ENCODE peak calls at places on chromosomes 4 and X, in seven cellular contexts. W, S, G, N, P, H and R are unnamed samples.
A peak's percentile ranks its signal among the peaks of the same experiment; 100 is the strongest.

GRCh38 chr4:87499415-87500106 is 29.6 kb downstream of the SPARCL1 start:
- DNase-seq in W (no peak), S (no peak), G (no peak), N (no peak), P (no peak), H (no peak), R (no peak)

GRCh38 chr4:7910721-7911015 is 29.0 kb downstream of the AFAP1 start:
- DNase-seq in W (no peak), S (no peak), G (no peak), N (no peak), P (no peak), H (no peak), R (no peak)

GRCh38 chr4:99885063-99885664 is 9.1 kb downstream of the LAMTOR3 start:
- DNase-seq in W (peak; percentile 41), S (peak; percentile 54), G (no peak), N (peak; percentile 34), P (peak; percentile 66), H (peak; percentile 34), R (no peak)

GRCh38 chr4:7842384-7843279 is 97.0 kb downstream of the AFAP1 start:
- DNase-seq in W (peak; percentile 97), S (peak; percentile 98), G (peak; percentile 88), N (peak; percentile 92), P (no peak), H (peak; percentile 100), R (no peak)

GRCh38 chr4:98557497-98557896 is 100.9 kb downstream of the TSPAN5 start:
- DNase-seq in W (peak; percentile 80), S (peak; percentile 79), G (no peak), N (peak; percentile 8), P (no peak), H (peak; percentile 79), R (no peak)

GRCh38 chrX:150223176-150224015 is 139.7 kb upstream of the MAMLD1 start:
- DNase-seq in W (no peak), S (no peak), G (peak; percentile 7), N (no peak), P (no peak), H (no peak), R (no peak)

GRCh38 chr4:99710681-99711345 is 53.2 kb upstream of the C4orf54 start:
- DNase-seq in W (peak; percentile 97), S (no peak), G (no peak), N (peak; percentile 95), P (no peak), H (no peak), R (no peak)

GRCh38 chr4:176654565-176655216 is 138.0 kb downstream of the VEGFC start:
- DNase-seq in W (no peak), S (no peak), G (no peak), N (no peak), P (no peak), H (peak; percentile 26), R (no peak)

GRCh38 chrX:41478397-41478911 is 31.3 kb downstream of the NYX start:
- DNase-seq in W (no peak), S (no peak), G (no peak), N (no peak), P (no peak), H (no peak), R (no peak)

GRCh38 chr4:143248827-143249226 is 64.1 kb downstream of the USP38 start:
- DNase-seq in W (no peak), S (no peak), G (no peak), N (no peak), P (no peak), H (no peak), R (no peak)

GRCh38 chrX:68179355-68179754 is 253.9 kb downstream of the OPHN1 start:
- DNase-seq in W (no peak), S (no peak), G (no peak), N (no peak), P (no peak), H (no peak), R (no peak)

GRCh38 chrX:134718329-134719317 is 60.4 kb upstream of the PLAC1 start:
- DNase-seq in W (peak; percentile 87), S (peak; percentile 91), G (no peak), N (peak; percentile 81), P (peak; percentile 7), H (peak; percentile 95), R (no peak)

GRCh38 chr4:173878701-173879100 is 348.7 kb upstream of the HAND2 start:
- DNase-seq in W (no peak), S (peak; percentile 15), G (peak; percentile 78), N (no peak), P (no peak), H (peak; percentile 51), R (no peak)

GRCh38 chr4:59455751-59456150 is 1744.4 kb upstream of the ADGRL3 start:
- DNase-seq in W (no peak), S (peak; percentile 62), G (no peak), N (no peak), P (no peak), H (no peak), R (no peak)

GRCh38 chr4:77817304-77818076 is 1.7 kb downstream of the CNOT6L start:
- DNase-seq in W (peak; percentile 41), S (no peak), G (no peak), N (peak; percentile 56), P (peak; percentile 73), H (peak; percentile 43), R (no peak)

GRCh38 chrX:19595036-19595435 is 79.7 kb upstream of the MAP3K15 start:
- DNase-seq in W (no peak), S (peak; percentile 39), G (no peak), N (no peak), P (no peak), H (no peak), R (no peak)

GRCh38 chrX:32408389-32408788 is 803.0 kb downstream of the DMD start:
- DNase-seq in W (peak; percentile 0), S (peak; percentile 4), G (no peak), N (no peak), P (peak; percentile 62), H (no peak), R (no peak)

GRCh38 chr4:92012899-92013867 is 290.6 kb upstream of the GRID2 start:
- DNase-seq in W (no peak), S (no peak), G (no peak), N (no peak), P (no peak), H (no peak), R (no peak)

GRCh38 chr4:174212061-174212460 is 71.4 kb downstream of the FBXO8 start:
- DNase-seq in W (no peak), S (no peak), G (no peak), N (no peak), P (no peak), H (no peak), R (no peak)

GRCh38 chrX:1941291-1941690 is 326.4 kb downstream of the ASMT start:
- DNase-seq in W (no peak), S (no peak), G (no peak), N (no peak), P (no peak), H (no peak), R (no peak)

GRCh38 chr4:184437988-184438774 is 36.2 kb downstream of the IRF2 start:
- DNase-seq in W (no peak), S (no peak), G (no peak), N (no peak), P (peak; percentile 37), H (no peak), R (no peak)

GRCh38 chr4:19034089-19034488 is 1012.5 kb upstream of the LCORL start:
- DNase-seq in W (no peak), S (no peak), G (no peak), N (no peak), P (no peak), H (peak; percentile 21), R (no peak)

GRCh38 chr4:122688529-122688928 is 44.0 kb upstream of the BBS12 start:
- DNase-seq in W (no peak), S (no peak), G (no peak), N (no peak), P (no peak), H (peak; percentile 17), R (no peak)

GRCh38 chr4:120760047-120760446 is 162.5 kb downstream of the PRDM5 start:
- DNase-seq in W (no peak), S (no peak), G (no peak), N (no peak), P (no peak), H (peak; percentile 20), R (no peak)

GRCh38 chr4:56360071-56360470 is 27.2 kb downstream of the AASDH start:
- DNase-seq in W (peak; percentile 3), S (peak; percentile 34), G (no peak), N (no peak), P (no peak), H (peak; percentile 16), R (no peak)
- TF ChIP-seq CTCF in W (no peak), S (no peak), G (no peak), N (no peak), P (no peak), H (no peak), R (no peak)

DNA sequence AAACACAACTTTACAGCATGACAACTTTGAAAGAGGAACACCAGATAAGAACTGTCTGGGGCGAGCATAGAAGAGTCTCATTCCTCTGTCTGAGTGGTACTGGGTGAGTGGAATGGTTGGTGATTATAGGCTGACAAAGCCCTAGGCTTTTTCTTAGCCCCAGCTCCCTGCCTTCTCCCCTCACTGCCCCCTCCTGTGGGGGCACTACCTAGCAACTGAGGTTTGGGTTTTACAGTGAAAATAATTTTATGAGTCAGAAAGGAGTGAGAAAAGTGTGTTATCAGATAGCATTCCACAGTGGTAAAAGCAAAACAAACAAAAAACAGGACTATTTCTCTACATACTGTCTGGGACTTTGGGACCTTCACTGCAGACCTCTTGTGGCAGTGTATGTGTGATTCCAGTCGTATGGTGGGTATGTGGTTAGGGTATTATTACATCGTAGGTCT is 10.5 kb upstream of the TMEM165 start:
- DNase-seq in W (no peak), S (no peak), G (no peak), N (no peak), P (no peak), H (peak; percentile 55), R (no peak)
- TF ChIP-seq CTCF in W (no peak), S (no peak), G (no peak), N (no peak), P (no peak), H (no peak), R (no peak)

GRCh38 chr4:103994059-103994458 is 274.3 kb upstream of the TACR3 start:
- DNase-seq in W (peak; percentile 38), S (peak; percentile 1), G (no peak), N (peak; percentile 18), P (no peak), H (no peak), R (no peak)
- TF ChIP-seq CTCF in W (peak; percentile 28), S (no peak), G (no peak), N (peak; percentile 39), P (peak; percentile 51), H (no peak), R (no peak)

DNA sequence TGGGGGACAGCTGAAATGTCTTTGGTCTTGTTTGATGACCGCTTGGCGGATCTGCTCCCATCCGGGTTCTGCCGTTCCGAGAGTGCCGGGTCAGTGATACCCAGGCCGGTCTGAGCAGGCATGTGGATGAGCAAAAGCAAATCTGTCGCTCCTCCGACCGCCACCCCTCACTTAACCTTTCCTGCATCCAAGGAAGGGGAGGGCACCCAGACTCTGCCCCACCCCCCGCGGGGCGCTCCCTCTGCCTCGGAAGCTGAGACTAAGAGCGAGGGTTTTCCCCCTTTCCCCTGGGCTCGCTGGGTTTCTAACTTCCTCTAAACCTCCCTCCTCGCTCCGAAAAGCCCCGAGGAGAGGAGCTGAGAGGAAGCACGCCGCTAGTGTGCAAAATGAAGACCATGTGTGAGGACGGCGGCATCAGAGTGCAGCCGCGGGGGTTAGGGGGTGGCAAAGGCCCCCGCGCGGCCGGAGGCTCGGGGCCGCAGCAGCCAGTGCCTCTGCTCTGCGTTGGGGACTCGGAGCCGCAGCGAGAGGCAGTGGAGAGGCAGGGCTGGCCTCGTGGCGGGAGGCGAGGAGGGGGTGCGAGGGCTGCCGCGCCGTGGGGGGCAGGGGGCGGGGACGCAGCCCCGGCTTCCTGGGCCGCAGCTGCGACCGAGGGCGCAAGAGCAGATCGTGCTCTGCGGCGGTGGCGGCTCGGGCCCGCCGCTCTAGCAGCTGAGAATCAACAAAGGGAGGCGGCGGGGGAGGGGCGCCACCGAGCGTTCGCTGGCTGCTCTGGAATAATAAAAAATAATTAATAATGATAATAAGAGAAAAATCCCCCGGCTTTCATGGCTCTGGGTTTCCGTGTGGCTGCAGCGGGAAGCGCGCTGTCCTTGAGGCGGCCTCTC is 55.8 kb upstream of the BCOR start:
- DNase-seq in W (no peak), S (peak; percentile 37), G (no peak), N (no peak), P (peak; percentile 79), H (no peak), R (peak; percentile 3)
- TF ChIP-seq CTCF in W (peak; percentile 1), S (no peak), G (no peak), N (no peak), P (peak; percentile 38), H (no peak), R (no peak)